ENCODE peak calls at places on chromosome 13, in seven cellular contexts. One of them, this sample, is unnamed. For H3K4me1, the result is how much of the 10 kb centered on the place peaks cover.

GRCh38 chr13:113647351-113648217 is 10.4 kb downstream of the ATP4B start:
- DNase-seq in heart left ventricle: peak
- DNase-seq in transverse colon: peak
- DNase-seq in adipocyte: peak
- DNase-seq in CD4-positive, CD25-positive, alpha-beta regulatory T cell: no peak
- DNase-seq in Peyer's patch: no peak
- DNase-seq in hepatocyte: peak
- DNase-seq in this sample: peak

GRCh38 chr13:26538363-26539317 is 18.8 kb upstream of the WASF3 start:
- DNase-seq in transverse colon: no peak
- DNase-seq in heart left ventricle: no peak
- DNase-seq in adipocyte: peak
- DNase-seq in CD4-positive, CD25-positive, alpha-beta regulatory T cell: no peak
- DNase-seq in hepatocyte: no peak
- DNase-seq in Peyer's patch: no peak
- DNase-seq in this sample: no peak

GRCh38 chr13:97892717-97893116 is 60.8 kb upstream of the IPO5 start:
- DNase-seq in CD4-positive, CD25-positive, alpha-beta regulatory T cell: no peak
- DNase-seq in adipocyte: no peak
- DNase-seq in transverse colon: no peak
- DNase-seq in Peyer's patch: no peak
- DNase-seq in heart left ventricle: no peak
- DNase-seq in hepatocyte: no peak
- DNase-seq in this sample: no peak

GRCh38 chr13:94435604-94436226 is 43.8 kb downstream of the DCT start:
- DNase-seq in heart left ventricle: no peak
- DNase-seq in transverse colon: no peak
- DNase-seq in CD4-positive, CD25-positive, alpha-beta regulatory T cell: no peak
- DNase-seq in hepatocyte: peak
- DNase-seq in adipocyte: peak
- DNase-seq in Peyer's patch: no peak
- DNase-seq in this sample: no peak

GRCh38 chr13:91652389-91652788 is 254.0 kb downstream of the GPC5 start:
- DNase-seq in adipocyte: no peak
- DNase-seq in Peyer's patch: no peak
- DNase-seq in CD4-positive, CD25-positive, alpha-beta regulatory T cell: no peak
- DNase-seq in heart left ventricle: no peak
- DNase-seq in hepatocyte: no peak
- DNase-seq in transverse colon: no peak
- DNase-seq in this sample: no peak

GRCh38 chr13:113252516-113252915 is 43.1 kb downstream of the CUL4A start:
- DNase-seq in Peyer's patch: no peak
- DNase-seq in heart left ventricle: no peak
- DNase-seq in transverse colon: no peak
- DNase-seq in CD4-positive, CD25-positive, alpha-beta regulatory T cell: no peak
- DNase-seq in adipocyte: no peak
- DNase-seq in hepatocyte: no peak
- DNase-seq in this sample: no peak

GRCh38 chr13:100630564-100630963 is 42.0 kb upstream of the GGACT start:
- DNase-seq in hepatocyte: no peak
- DNase-seq in CD4-positive, CD25-positive, alpha-beta regulatory T cell: no peak
- DNase-seq in heart left ventricle: no peak
- DNase-seq in transverse colon: no peak
- DNase-seq in adipocyte: no peak
- DNase-seq in Peyer's patch: no peak
- DNase-seq in this sample: no peak

GRCh38 chr13:28329395-28330158 is 165.4 kb downstream of the FLT1 start:
- DNase-seq in Peyer's patch: no peak
- DNase-seq in transverse colon: no peak
- DNase-seq in adipocyte: peak
- DNase-seq in heart left ventricle: peak
- DNase-seq in hepatocyte: no peak
- DNase-seq in CD4-positive, CD25-positive, alpha-beta regulatory T cell: no peak
- DNase-seq in this sample: peak

GRCh38 chr13:40464991-40465390 is 201.4 kb downstream of the FOXO1 start:
- DNase-seq in adipocyte: no peak
- DNase-seq in CD4-positive, CD25-positive, alpha-beta regulatory T cell: no peak
- DNase-seq in Peyer's patch: no peak
- DNase-seq in heart left ventricle: no peak
- DNase-seq in transverse colon: no peak
- DNase-seq in hepatocyte: no peak
- DNase-seq in this sample: no peak

GRCh38 chr13:95552539-95553270 is at the start of gene CLDN10:
- DNase-seq in hepatocyte: no peak
- DNase-seq in transverse colon: no peak
- DNase-seq in Peyer's patch: no peak
- DNase-seq in heart left ventricle: no peak
- DNase-seq in adipocyte: no peak
- DNase-seq in CD4-positive, CD25-positive, alpha-beta regulatory T cell: no peak
- DNase-seq in this sample: no peak

GRCh38 chr13:54402495-54402894 is 1373.9 kb downstream of the OLFM4 start:
- DNase-seq in transverse colon: no peak
- DNase-seq in CD4-positive, CD25-positive, alpha-beta regulatory T cell: no peak
- DNase-seq in heart left ventricle: no peak
- DNase-seq in Peyer's patch: no peak
- DNase-seq in hepatocyte: no peak
- DNase-seq in adipocyte: no peak
- DNase-seq in this sample: no peak

GRCh38 chr13:73991384-73991783 is 142.8 kb downstream of the KLF12 start:
- DNase-seq in adipocyte: no peak
- DNase-seq in CD4-positive, CD25-positive, alpha-beta regulatory T cell: no peak
- DNase-seq in hepatocyte: no peak
- DNase-seq in heart left ventricle: no peak
- DNase-seq in Peyer's patch: no peak
- DNase-seq in transverse colon: no peak
- DNase-seq in this sample: no peak

GRCh38 chr13:112968380-112968909 is 569 bp upstream of the MCF2L start:
- DNase-seq in heart left ventricle: no peak
- DNase-seq in transverse colon: peak
- DNase-seq in hepatocyte: peak
- DNase-seq in Peyer's patch: peak
- DNase-seq in adipocyte: no peak
- DNase-seq in CD4-positive, CD25-positive, alpha-beta regulatory T cell: peak
- DNase-seq in this sample: no peak

GRCh38 chr13:43391021-43391420 is 367.6 kb downstream of the DNAJC15 start:
- DNase-seq in adipocyte: no peak
- DNase-seq in hepatocyte: no peak
- DNase-seq in heart left ventricle: no peak
- DNase-seq in CD4-positive, CD25-positive, alpha-beta regulatory T cell: no peak
- DNase-seq in Peyer's patch: no peak
- DNase-seq in transverse colon: no peak
- DNase-seq in this sample: no peak

GRCh38 chr13:43388282-43389034 is 365.1 kb downstream of the DNAJC15 start:
- DNase-seq in hepatocyte: peak
- DNase-seq in adipocyte: no peak
- DNase-seq in CD4-positive, CD25-positive, alpha-beta regulatory T cell: no peak
- DNase-seq in heart left ventricle: no peak
- DNase-seq in Peyer's patch: no peak
- DNase-seq in transverse colon: no peak
- DNase-seq in this sample: no peak

GRCh38 chr13:43389573-43389972 is 366.2 kb downstream of the DNAJC15 start:
- DNase-seq in Peyer's patch: no peak
- DNase-seq in adipocyte: peak
- DNase-seq in CD4-positive, CD25-positive, alpha-beta regulatory T cell: no peak
- DNase-seq in transverse colon: no peak
- DNase-seq in hepatocyte: no peak
- DNase-seq in heart left ventricle: no peak
- DNase-seq in this sample: no peak

GRCh38 chr13:43390101-43390500 is 366.7 kb downstream of the DNAJC15 start:
- DNase-seq in CD4-positive, CD25-positive, alpha-beta regulatory T cell: no peak
- DNase-seq in transverse colon: no peak
- DNase-seq in heart left ventricle: no peak
- DNase-seq in hepatocyte: no peak
- DNase-seq in adipocyte: peak
- DNase-seq in Peyer's patch: no peak
- DNase-seq in this sample: no peak

DNA sequence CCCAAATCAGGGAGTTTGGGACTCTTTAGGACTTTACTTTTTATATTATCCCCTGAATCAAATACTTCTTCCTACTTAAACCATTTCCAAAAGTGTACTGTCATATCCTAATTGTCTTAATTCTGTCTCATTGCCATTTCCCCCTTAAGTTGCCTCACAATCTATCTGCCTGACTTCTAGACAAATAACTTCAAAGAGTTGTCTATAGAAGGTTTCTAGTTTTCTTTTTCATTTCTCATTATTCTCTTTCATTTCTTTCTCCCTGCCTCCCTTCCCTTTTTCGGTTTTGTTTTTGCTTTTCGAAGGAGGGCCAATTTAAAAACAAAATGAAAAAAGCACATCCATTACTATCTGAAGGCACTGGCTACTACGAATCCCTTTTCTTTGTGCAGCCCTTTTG is 367.2 kb downstream of the DNAJC15 start:
- DNase-seq in adipocyte: no peak
- DNase-seq in Peyer's patch: no peak
- DNase-seq in hepatocyte: no peak
- DNase-seq in CD4-positive, CD25-positive, alpha-beta regulatory T cell: no peak
- DNase-seq in heart left ventricle: no peak
- DNase-seq in transverse colon: no peak
- DNase-seq in this sample: no peak
- H3K4me3 ChIP-seq in adipocyte: no peak
- H3K4me3 ChIP-seq in Peyer's patch: no peak
- H3K4me3 ChIP-seq in hepatocyte: no peak
- H3K4me3 ChIP-seq in CD4-positive, CD25-positive, alpha-beta regulatory T cell: no peak
- H3K4me3 ChIP-seq in heart left ventricle: no peak
- H3K4me3 ChIP-seq in transverse colon: no peak
- H3K4me3 ChIP-seq in this sample: no peak

DNA sequence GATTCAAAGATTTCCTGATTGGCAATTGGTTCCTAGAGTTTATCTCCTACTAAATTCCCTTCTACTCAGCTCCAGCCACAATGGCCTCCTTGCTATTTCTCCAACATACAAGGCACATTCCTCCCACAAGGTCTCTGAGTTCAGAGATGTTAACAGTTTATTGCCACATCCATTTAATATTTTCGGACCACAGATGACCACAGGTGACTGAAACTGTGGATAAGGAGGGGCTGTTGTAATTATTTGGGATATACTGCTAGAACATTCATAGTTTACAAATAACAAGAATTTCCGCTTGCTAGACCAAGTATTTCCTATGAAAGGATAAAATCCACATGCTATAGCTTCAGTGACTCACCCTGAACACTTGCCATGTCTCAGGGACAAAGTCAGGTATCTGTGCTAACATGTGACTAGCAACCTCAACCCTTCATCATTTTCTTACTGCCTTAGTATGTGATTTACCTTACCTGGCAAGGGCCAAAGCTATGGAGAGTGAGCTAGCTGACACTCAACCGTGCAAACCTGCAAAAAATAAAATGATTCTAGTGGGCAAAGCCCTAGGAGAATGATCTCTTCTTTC is 117.7 kb downstream of the TBC1D4 start:
- DNase-seq in Peyer's patch: no peak
- DNase-seq in adipocyte: no peak
- DNase-seq in transverse colon: no peak
- DNase-seq in CD4-positive, CD25-positive, alpha-beta regulatory T cell: no peak
- DNase-seq in hepatocyte: peak
- DNase-seq in heart left ventricle: no peak
- DNase-seq in this sample: no peak
- H3K4me1 ChIP-seq in Peyer's patch: under half
- H3K4me1 ChIP-seq in adipocyte: under half
- H3K4me1 ChIP-seq in transverse colon: under half
- H3K4me1 ChIP-seq in CD4-positive, CD25-positive, alpha-beta regulatory T cell: under half
- H3K4me1 ChIP-seq in hepatocyte: under half
- H3K4me1 ChIP-seq in heart left ventricle: under half
- H3K4me1 ChIP-seq in this sample: under half

DNA sequence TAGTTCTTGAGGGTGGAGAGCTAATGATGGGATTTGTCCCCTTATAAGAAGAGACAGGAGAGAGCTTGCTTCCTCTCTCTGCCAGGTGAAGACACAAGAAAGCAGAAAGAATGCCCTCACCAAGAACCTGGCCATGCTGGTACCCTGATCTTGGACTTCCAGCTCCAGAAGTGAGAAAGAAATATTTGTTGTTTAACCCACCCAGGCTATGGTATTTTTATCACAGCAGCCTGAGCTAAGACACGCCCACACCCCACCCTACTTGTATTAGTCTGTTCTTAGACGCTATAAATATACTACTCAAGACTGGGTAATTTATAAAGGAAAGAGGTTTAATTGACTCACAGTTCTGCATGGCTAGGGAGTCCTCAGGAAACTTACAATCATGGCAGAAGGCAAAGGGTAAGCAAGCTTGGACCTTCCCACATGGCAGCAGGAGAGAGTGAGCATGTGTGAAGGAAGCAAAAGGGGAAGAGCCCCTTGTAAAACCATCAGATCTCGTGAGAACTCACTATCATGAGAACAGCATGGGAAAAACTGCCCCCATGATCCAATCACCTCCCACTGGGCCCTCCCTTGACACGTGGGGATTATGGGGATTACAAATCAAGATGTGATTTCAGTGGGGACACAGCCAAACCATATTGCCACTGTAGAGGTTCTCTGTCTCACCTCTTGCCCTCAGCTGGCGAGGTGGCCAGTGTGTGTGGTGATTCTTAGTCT is 57.4 kb upstream of the RCBTB2 start:
- DNase-seq in Peyer's patch: no peak
- DNase-seq in CD4-positive, CD25-positive, alpha-beta regulatory T cell: no peak
- DNase-seq in adipocyte: no peak
- DNase-seq in hepatocyte: no peak
- DNase-seq in transverse colon: no peak
- DNase-seq in heart left ventricle: no peak
- DNase-seq in this sample: no peak
- H3K4me3 ChIP-seq in Peyer's patch: no peak
- H3K4me3 ChIP-seq in CD4-positive, CD25-positive, alpha-beta regulatory T cell: no peak
- H3K4me3 ChIP-seq in adipocyte: no peak
- H3K4me3 ChIP-seq in hepatocyte: no peak
- H3K4me3 ChIP-seq in transverse colon: no peak
- H3K4me3 ChIP-seq in heart left ventricle: no peak
- H3K4me3 ChIP-seq in this sample: no peak

GRCh38 chr13:103036268-103036667 is 29.9 kb downstream of the SLC10A2 start:
- DNase-seq in CD4-positive, CD25-positive, alpha-beta regulatory T cell: no peak
- DNase-seq in heart left ventricle: no peak
- DNase-seq in Peyer's patch: no peak
- DNase-seq in adipocyte: no peak
- DNase-seq in transverse colon: no peak
- DNase-seq in hepatocyte: no peak
- DNase-seq in this sample: no peak

GRCh38 chr13:103033999-103034398 is 32.2 kb downstream of the SLC10A2 start:
- DNase-seq in adipocyte: no peak
- DNase-seq in Peyer's patch: no peak
- DNase-seq in hepatocyte: no peak
- DNase-seq in heart left ventricle: no peak
- DNase-seq in CD4-positive, CD25-positive, alpha-beta regulatory T cell: no peak
- DNase-seq in transverse colon: no peak
- DNase-seq in this sample: no peak

GRCh38 chr13:103029798-103030197 is 36.4 kb downstream of the SLC10A2 start:
- DNase-seq in transverse colon: no peak
- DNase-seq in heart left ventricle: no peak
- DNase-seq in adipocyte: no peak
- DNase-seq in Peyer's patch: no peak
- DNase-seq in hepatocyte: no peak
- DNase-seq in CD4-positive, CD25-positive, alpha-beta regulatory T cell: no peak
- DNase-seq in this sample: no peak

GRCh38 chr13:103031332-103031873 is 34.8 kb downstream of the SLC10A2 start:
- DNase-seq in CD4-positive, CD25-positive, alpha-beta regulatory T cell: no peak
- DNase-seq in heart left ventricle: no peak
- DNase-seq in Peyer's patch: no peak
- DNase-seq in adipocyte: no peak
- DNase-seq in transverse colon: no peak
- DNase-seq in hepatocyte: no peak
- DNase-seq in this sample: no peak

GRCh38 chr13:103030776-103031175 is 35.4 kb downstream of the SLC10A2 start:
- DNase-seq in hepatocyte: no peak
- DNase-seq in adipocyte: no peak
- DNase-seq in transverse colon: no peak
- DNase-seq in Peyer's patch: no peak
- DNase-seq in heart left ventricle: no peak
- DNase-seq in CD4-positive, CD25-positive, alpha-beta regulatory T cell: no peak
- DNase-seq in this sample: no peak
- H3K4me1 ChIP-seq in hepatocyte: under half
- H3K4me1 ChIP-seq in adipocyte: under half
- H3K4me1 ChIP-seq in transverse colon: under half
- H3K4me1 ChIP-seq in Peyer's patch: under half
- H3K4me1 ChIP-seq in heart left ventricle: under half
- H3K4me1 ChIP-seq in CD4-positive, CD25-positive, alpha-beta regulatory T cell: under half
- H3K4me1 ChIP-seq in this sample: under half